ENCODE peak calls at places on chromosomes 12 and 14, in four cellular contexts. F, X, V and L are unnamed samples.

GRCh38 chr14:53982546-53982945 is 25.9 kb upstream of the BMP4 start:
- DNase-seq in F (peak), X (no peak), V (no peak), L (no peak)

GRCh38 chr12:45269407-45269741 is 53.5 kb downstream of the ANO6 start:
- DNase-seq in F (no peak), X (no peak), V (no peak), L (no peak)

GRCh38 chr12:124896461-124896860 is 18.0 kb downstream of the UBC start:
- DNase-seq in F (no peak), X (no peak), V (no peak), L (no peak)

GRCh38 chr12:85405781-85406522 is 125.9 kb downstream of the ALX1 start:
- DNase-seq in F (no peak), X (no peak), V (no peak), L (no peak)

GRCh38 chr14:65506801-65507200 is 94.3 kb downstream of the FUT8 start:
- DNase-seq in F (peak), X (no peak), V (no peak), L (no peak)

GRCh38 chr12:55965941-55966407 is at the start of gene PMEL:
- DNase-seq in F (no peak), X (no peak), V (peak), L (peak)

GRCh38 chr12:10098762-10099161 is at the start of gene CLEC1A:
- DNase-seq in F (peak), X (no peak), V (no peak), L (peak)

GRCh38 chr14:24670594-24670993 is 36.6 kb upstream of the GZMB start:
- DNase-seq in F (no peak), X (no peak), V (no peak), L (no peak)

DNA sequence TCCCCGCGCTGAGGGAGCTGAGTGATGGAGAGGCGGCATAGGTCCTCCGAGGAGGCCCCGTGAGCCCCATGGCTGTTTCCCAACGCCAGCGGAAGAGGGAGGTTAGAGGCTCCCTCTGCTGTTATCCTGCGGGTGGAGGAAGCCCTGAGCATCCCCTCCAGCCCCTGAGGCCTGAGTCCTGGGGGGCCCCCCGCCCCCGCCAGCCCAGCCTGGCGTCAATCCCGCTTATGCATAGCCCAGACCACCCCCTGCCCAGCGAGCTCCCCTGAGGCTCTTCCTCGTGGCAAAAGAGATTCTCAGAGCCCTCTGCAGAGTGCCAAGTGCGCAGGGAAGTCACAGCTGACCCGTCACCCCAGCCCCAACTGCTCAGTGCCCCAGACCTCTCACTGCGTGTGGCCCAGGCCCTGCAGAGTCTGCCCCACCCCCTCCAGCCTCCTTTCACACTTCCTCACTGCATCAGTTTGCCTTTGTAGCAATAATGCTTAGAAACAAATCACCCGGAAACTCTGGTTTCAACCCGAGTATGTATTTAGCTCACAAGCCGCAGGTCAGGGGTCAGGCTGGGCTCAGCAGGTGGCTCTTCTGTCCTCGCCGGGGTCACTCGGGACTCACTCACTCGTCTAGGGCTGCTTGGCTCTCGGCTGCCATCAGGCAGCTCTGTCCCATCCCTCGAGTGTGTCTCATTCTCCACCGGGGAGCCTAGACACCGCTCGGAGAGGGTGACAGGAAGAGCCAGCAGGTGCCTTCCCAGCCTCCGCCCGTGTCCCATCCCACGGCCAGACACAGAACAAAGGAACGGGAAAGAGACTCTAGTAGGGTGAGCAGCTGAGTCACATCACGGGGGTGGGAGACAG is 44.8 kb upstream of the GALNT9 start:
- DNase-seq in F (no peak), X (no peak), V (no peak), L (no peak)
- TF ChIP-seq TEAD4 in F (no peak), X (no peak), V (no peak), L (no peak)

DNA sequence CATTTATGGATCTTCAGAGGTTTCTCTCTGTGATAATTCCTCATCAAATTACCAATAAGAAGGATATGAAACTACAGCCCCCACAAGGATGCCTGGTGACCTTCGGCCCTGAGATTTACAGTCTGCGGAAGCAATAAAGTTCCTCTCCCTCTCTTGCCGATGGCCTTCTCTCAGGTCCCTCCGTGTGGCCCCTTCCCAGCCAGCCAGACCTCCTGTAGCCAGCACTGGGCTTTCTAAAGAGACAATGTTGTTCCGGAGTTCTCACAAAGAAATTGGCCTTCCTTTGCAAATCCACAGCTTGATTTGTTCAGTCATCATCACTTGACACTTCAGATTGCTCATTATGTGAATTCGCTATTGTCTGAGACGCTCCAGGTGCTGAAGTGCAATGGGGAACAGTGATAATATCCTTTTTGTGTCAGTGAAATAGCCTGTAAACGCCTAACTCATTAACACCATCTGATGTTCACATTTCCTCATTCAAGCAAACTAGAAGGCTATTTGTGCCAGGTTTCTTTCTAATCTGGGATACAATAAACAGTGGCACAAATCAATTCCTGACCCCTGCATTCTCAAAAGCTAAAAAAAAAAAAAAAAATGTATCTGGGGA is 43.7 kb upstream of the GPHB5 start:
- DNase-seq in F (no peak), X (no peak), V (no peak), L (no peak)
- TF ChIP-seq TEAD4 in F (no peak), X (no peak), V (no peak), L (no peak)

GRCh38 chr12:46395308-46395707 is 22.7 kb upstream of the SLC38A2 start:
- DNase-seq in F (no peak), X (no peak), V (no peak), L (no peak)
- TF ChIP-seq TEAD4 in F (no peak), X (no peak), V (no peak), L (no peak)

DNA sequence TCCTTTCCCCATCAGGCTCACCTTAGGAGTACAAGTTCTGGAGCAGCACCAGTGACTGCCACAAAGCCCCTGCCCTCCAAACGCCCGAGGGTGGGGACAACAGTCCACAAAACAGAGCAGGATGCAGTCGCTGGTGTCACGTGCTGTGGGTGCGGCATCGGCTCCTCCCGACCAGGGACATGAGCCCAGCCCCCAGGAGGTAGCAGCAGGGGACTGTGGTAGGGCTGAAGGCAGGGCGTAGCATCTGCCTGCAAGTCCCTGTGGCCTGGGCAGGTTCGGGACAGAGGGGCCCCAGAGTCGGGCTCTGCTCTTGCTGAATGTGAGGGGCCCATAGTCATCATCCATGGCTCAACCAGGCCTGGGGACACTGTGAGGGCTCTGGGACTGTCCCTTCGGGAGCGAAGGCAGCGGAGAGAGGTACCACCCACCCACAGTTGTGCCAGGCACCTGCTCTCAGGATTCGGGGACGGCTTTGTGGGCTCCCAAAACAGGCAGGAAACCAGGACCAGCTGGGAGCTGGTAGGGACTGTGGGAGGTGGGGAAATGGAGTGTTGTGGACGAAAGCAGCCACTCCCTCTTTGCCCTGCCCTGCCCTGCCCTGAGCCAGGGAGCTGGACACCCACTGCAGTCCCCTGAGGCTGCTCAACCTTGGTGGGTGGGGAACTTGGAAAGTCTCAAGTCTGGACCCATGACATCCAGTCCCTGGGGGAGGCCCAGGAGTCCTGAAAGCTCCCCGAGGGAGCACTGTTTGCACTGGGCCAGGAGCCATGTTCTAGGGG is 30.7 kb downstream of the FBRSL1 start:
- DNase-seq in F (no peak), X (no peak), V (no peak), L (no peak)
- TF ChIP-seq TEAD4 in F (no peak), X (no peak), V (no peak), L (no peak)

DNA sequence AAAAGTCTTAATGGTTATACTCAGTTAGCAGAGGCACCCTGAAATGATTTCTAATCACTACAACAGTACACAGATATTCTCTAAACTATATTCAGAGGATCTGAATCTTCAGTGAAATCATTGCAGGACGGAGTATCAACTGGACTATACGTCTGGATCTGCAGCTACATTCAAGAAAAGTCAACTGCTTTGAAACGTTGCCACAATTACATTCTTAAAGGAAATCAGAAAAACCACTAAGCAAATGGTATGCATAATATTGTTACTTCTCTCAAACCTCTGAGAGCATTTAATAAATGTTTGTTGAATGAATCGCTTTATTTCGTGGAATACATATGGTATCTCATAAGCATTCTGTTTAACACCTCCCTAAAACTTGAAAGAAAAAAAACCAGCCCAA is 67.4 kb downstream of the MED13L start:
- DNase-seq in F (no peak), X (no peak), V (no peak), L (no peak)
- TF ChIP-seq TEAD4 in F (no peak), X (no peak), V (no peak), L (no peak)

GRCh38 chr12:6465467-6466183 is 4.9 kb downstream of the VAMP1 start:
- DNase-seq in F (no peak), X (peak), V (peak), L (peak)
- TF ChIP-seq TEAD4 in F (no peak), X (no peak), V (no peak), L (no peak)